ENCODE peak calls at places on chromosomes 2 and 18, in eight cellular contexts. N is thoracic aorta; B is fibroblast of the aortic adventitia; F is activated CD4-positive, alpha-beta T cell treated with anti-CD3 and anti-CD28 coated beads for 24 hours; Y is Ammon's horn; T is M059J; H is breast epithelium; U is HTR-8/SVneo. R is an unnamed sample.

GRCh38 chr2:6924918-6925194 is 7.6 kb downstream of the RNF144A start:
- DNase-seq in N (no peak), B (no peak), F (no peak), Y (no peak), T (no peak), H (no peak), U (no peak), R (no peak)

GRCh38 chr2:86223682-86224560 is 24.7 kb downstream of the MRPL35 start:
- DNase-seq in N (no peak), B (peak), F (no peak), Y (no peak), T (peak), H (no peak), U (no peak), R (peak)

GRCh38 chr18:2961828-2962227 is 51.1 kb downstream of the LPIN2 start:
- DNase-seq in N (no peak), B (peak), F (no peak), Y (peak), T (peak), H (no peak), U (no peak), R (no peak)

GRCh38 chr18:70074091-70074490 is 126.4 kb upstream of the CD226 start:
- DNase-seq in N (no peak), B (no peak), F (no peak), Y (no peak), T (peak), H (no peak), U (no peak), R (peak)

GRCh38 chr2:193584522-193584938 is 1389.8 kb upstream of the TMEFF2 start:
- DNase-seq in N (no peak), B (peak), F (no peak), Y (no peak), T (peak), H (no peak), U (no peak), R (peak)

GRCh38 chr2:9374071-9374730 is 49.1 kb downstream of the ITGB1BP1 start:
- DNase-seq in N (no peak), B (no peak), F (no peak), Y (no peak), T (no peak), H (no peak), U (no peak), R (no peak)

GRCh38 chr2:210421916-210422315 is 54.6 kb downstream of the LANCL1 start:
- DNase-seq in N (no peak), B (peak), F (no peak), Y (no peak), T (peak), H (no peak), U (peak), R (no peak)

GRCh38 chr2:37858197-37858711 is 66.8 kb upstream of the RMDN2 start:
- DNase-seq in N (peak), B (peak), F (no peak), Y (no peak), T (peak), H (peak), U (peak), R (peak)

GRCh38 chr18:24878289-24878688 is 417.9 kb downstream of the HRH4 start:
- DNase-seq in N (no peak), B (peak), F (no peak), Y (peak), T (peak), H (no peak), U (no peak), R (peak)

GRCh38 chr2:240966457-240966905 is 31.9 kb upstream of the SNED1 start:
- DNase-seq in N (no peak), B (no peak), F (no peak), Y (no peak), T (no peak), H (no peak), U (no peak), R (no peak)

GRCh38 chr2:74915743-74916142 is 42.7 kb upstream of the POLE4 start:
- DNase-seq in N (no peak), B (no peak), F (no peak), Y (no peak), T (peak), H (no peak), U (no peak), R (no peak)

GRCh38 chr2:84395819-84396218 is 63.3 kb downstream of the SUCLG1 start:
- DNase-seq in N (no peak), B (peak), F (no peak), Y (no peak), T (peak), H (no peak), U (no peak), R (peak)

GRCh38 chr2:6470518-6470917 is 395.2 kb downstream of the CMPK2 start:
- DNase-seq in N (no peak), B (no peak), F (no peak), Y (no peak), T (no peak), H (no peak), U (no peak), R (no peak)

GRCh38 chr2:151826737-151827157 is 1.5 kb downstream of the ARL5A start:
- DNase-seq in N (no peak), B (peak), F (no peak), Y (no peak), T (no peak), H (no peak), U (no peak), R (peak)

GRCh38 chr18:70280007-70280925 is 8.6 kb upstream of the SOCS6 start:
- DNase-seq in N (no peak), B (peak), F (no peak), Y (no peak), T (peak), H (no peak), U (no peak), R (peak)

GRCh38 chr2:120935339-120936313 is 200.0 kb downstream of the GLI2 start:
- DNase-seq in N (no peak), B (peak), F (no peak), Y (no peak), T (peak), H (no peak), U (peak), R (peak)

GRCh38 chr2:206915136-206915535 is 24.2 kb upstream of the CPO start:
- DNase-seq in N (no peak), B (peak), F (no peak), Y (no peak), T (peak), H (no peak), U (peak), R (peak)

GRCh38 chr18:36724591-36725001 is 104.2 kb downstream of the TPGS2 start:
- DNase-seq in N (no peak), B (peak), F (no peak), Y (peak), T (no peak), H (peak), U (no peak), R (no peak)

GRCh38 chr2:164717000-164717597 is 95.8 kb upstream of the GRB14 start:
- DNase-seq in N (no peak), B (peak), F (no peak), Y (no peak), T (peak), H (no peak), U (no peak), R (peak)

GRCh38 chr18:21634588-21635199 is 22.6 kb downstream of the SNRPD1 start:
- DNase-seq in N (no peak), B (no peak), F (no peak), Y (no peak), T (no peak), H (no peak), U (no peak), R (no peak)

R was measured in HCEC 1CT.